ENCODE peak calls at places on chromosomes 4 and X, in nine cellular contexts. P, X, A, G, Y, S, R, M and K are unnamed samples.

GRCh38 chr4:40845136-40845910 is 95.6 kb downstream of the NSUN7 start:
- DNase-seq in A (no peak), Y (no peak), M (no peak), P (no peak), X (no peak), S (no peak), G (no peak), R (no peak), K (no peak)

GRCh38 chr4:25144870-25145481 is 15.3 kb downstream of the SEPSECS start:
- DNase-seq in G (no peak), A (no peak), X (peak; percentile 58), S (peak; percentile 64), M (no peak), P (no peak), Y (peak; percentile 53), R (no peak), K (peak; percentile 57)

GRCh38 chr4:1504786-1505500 is 98.7 kb upstream of the NKX1-1 start:
- DNase-seq in P (peak; percentile 49), G (peak; percentile 21), M (no peak), R (no peak), Y (no peak), X (no peak), A (no peak), S (no peak), K (no peak)

GRCh38 chr4:70583952-70584834 is 7.9 kb upstream of the AMBN start:
- DNase-seq in A (no peak), P (no peak), X (no peak), Y (no peak), M (no peak), S (no peak), G (no peak), R (no peak), K (no peak)

GRCh38 chrX:46865281-46865680 is 28.4 kb downstream of the RP2 start:
- DNase-seq in M (no peak), P (no peak), S (peak; percentile 44), G (no peak), A (no peak), R (no peak), Y (peak; percentile 67), X (peak; percentile 53), K (peak; percentile 61)

GRCh38 chrX:55057691-55058249 is 17.1 kb upstream of the PAGE2B start:
- DNase-seq in Y (peak; percentile 36), P (no peak), X (peak; percentile 59), A (no peak), M (no peak), S (peak; percentile 59), R (peak; percentile 24), G (no peak), K (peak; percentile 62)

GRCh38 chr4:166734797-166735196 is 499.5 kb downstream of the SPOCK3 start:
- DNase-seq in M (no peak), X (no peak), S (no peak), P (no peak), G (no peak), Y (no peak), R (no peak), A (no peak), K (no peak)

GRCh38 chrX:18151661-18152060 is 69.0 kb downstream of the BEND2 start:
- DNase-seq in Y (no peak), A (no peak), M (no peak), P (no peak), S (no peak), X (no peak), G (no peak), R (no peak), K (no peak)

GRCh38 chr4:98566491-98567008 is 91.9 kb downstream of the TSPAN5 start:
- DNase-seq in A (no peak), P (no peak), R (no peak), M (no peak), G (no peak), X (peak; percentile 55), S (no peak), Y (peak; percentile 49), K (peak; percentile 59)

GRCh38 chr4:34362654-34363053 is 1881.7 kb downstream of the ARAP2 start:
- DNase-seq in S (no peak), A (no peak), Y (no peak), P (no peak), X (no peak), G (no peak), M (no peak), R (peak; percentile 44), K (no peak)

GRCh38 chr4:83197555-83198235 is 83.2 kb upstream of the PLAC8 start:
- DNase-seq in Y (peak; percentile 9), R (no peak), S (no peak), X (no peak), P (no peak), A (peak; percentile 65), M (no peak), G (peak; percentile 61), K (peak; percentile 56)

GRCh38 chr4:53937918-53938317 is 126.5 kb downstream of the CHIC2 start:
- DNase-seq in R (no peak), X (peak; percentile 94), S (peak; percentile 49), M (no peak), G (no peak), P (no peak), A (no peak), Y (peak; percentile 80), K (peak; percentile 73)

GRCh38 chr4:1360423-1361283 is 13.6 kb downstream of the UVSSA start:
- DNase-seq in R (no peak), X (peak; percentile 68), M (no peak), A (no peak), P (no peak), S (peak; percentile 51), G (no peak), Y (peak; percentile 73), K (peak; percentile 9)

GRCh38 chr4:8525383-8526120 is 54.6 kb upstream of the GPR78 start:
- DNase-seq in Y (no peak), X (peak; percentile 47), S (peak; percentile 51), A (no peak), G (no peak), P (no peak), M (peak; percentile 44), R (no peak), K (peak; percentile 36)

GRCh38 chr4:53671757-53672156 is 80.5 kb upstream of the LNX1 start:
- DNase-seq in M (no peak), R (no peak), X (no peak), S (no peak), Y (no peak), P (no peak), G (no peak), A (no peak), K (no peak)

GRCh38 chrX:69179380-69179911 is 14.2 kb upstream of the PJA1 start:
- DNase-seq in P (no peak), S (no peak), Y (peak; percentile 16), A (no peak), M (no peak), R (peak; percentile 62), G (no peak), X (no peak), K (peak; percentile 14)

GRCh38 chr4:107034091-107034698 is 1.9 kb downstream of the DKK2 start:
- DNase-seq in R (peak; percentile 74), M (peak; percentile 58), Y (peak; percentile 40), A (peak; percentile 33), G (no peak), P (peak; percentile 76), S (peak; percentile 80), X (peak; percentile 36), K (no peak)

GRCh38 chr4:182188622-182189021 is 54.6 kb upstream of the TENM3 start:
- DNase-seq in X (peak; percentile 34), R (no peak), M (no peak), S (peak; percentile 33), P (no peak), A (no peak), G (no peak), Y (peak; percentile 95), K (peak; percentile 8)

GRCh38 chrX:11908371-11908770 is 150.3 kb downstream of the MSL3 start:
- DNase-seq in M (no peak), P (no peak), X (peak; percentile 51), Y (peak; percentile 45), G (no peak), A (no peak), R (no peak), S (peak; percentile 15), K (peak; percentile 47)

GRCh38 chr4:4852591-4853362 is 6.7 kb upstream of the MSX1 start:
- DNase-seq in S (peak; percentile 54), A (peak; percentile 67), P (no peak), M (no peak), X (peak; percentile 70), R (peak; percentile 78), Y (peak; percentile 79), G (peak; percentile 32), K (peak; percentile 68)

GRCh38 chr4:145734051-145734450 is 54.1 kb downstream of the C4orf51 start:
- DNase-seq in S (peak; percentile 49), P (no peak), R (no peak), Y (peak; percentile 30), A (no peak), X (peak; percentile 23), M (no peak), G (no peak), K (peak; percentile 17)
- H3K4me3 ChIP-seq in S (peak overlapping the region; percentile 75), P (peak overlapping the region; percentile 61), R (no peak overlapping the region), Y (no peak overlapping the region), A (no peak overlapping the region), X (no peak overlapping the region), M (no peak overlapping the region), G (no peak overlapping the region), K (peak overlapping the region; percentile 13)

DNA sequence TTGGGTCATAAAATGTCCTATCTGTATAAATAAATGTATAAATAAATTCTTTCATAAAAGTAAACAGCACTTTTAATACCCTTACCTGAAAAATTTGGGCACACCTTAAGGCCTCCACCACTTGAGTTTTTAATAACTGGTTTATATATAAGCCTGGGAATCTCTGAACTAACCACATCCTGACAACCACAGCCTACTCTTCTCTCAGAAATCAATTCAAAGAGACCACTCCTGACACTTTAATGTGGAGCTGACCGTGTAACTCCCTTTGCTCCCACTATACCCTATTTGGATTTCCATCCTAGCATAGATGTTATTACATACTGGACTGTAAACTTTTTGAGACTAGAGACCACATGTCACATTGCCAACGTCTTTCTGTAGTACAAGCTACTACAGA is 3.5 kb downstream of the FBXL5 start:
- DNase-seq in M (no peak), S (peak; percentile 17), R (no peak), Y (peak; percentile 2), A (no peak), X (no peak), P (no peak), G (no peak), K (no peak)
- H3K4me3 ChIP-seq in M (no peak overlapping the region), S (peak overlapping the region; percentile 93), R (no peak overlapping the region), Y (no peak overlapping the region), A (no peak overlapping the region), X (peak overlapping the region; percentile 18), P (no peak overlapping the region), G (no peak overlapping the region), K (no peak overlapping the region)

DNA sequence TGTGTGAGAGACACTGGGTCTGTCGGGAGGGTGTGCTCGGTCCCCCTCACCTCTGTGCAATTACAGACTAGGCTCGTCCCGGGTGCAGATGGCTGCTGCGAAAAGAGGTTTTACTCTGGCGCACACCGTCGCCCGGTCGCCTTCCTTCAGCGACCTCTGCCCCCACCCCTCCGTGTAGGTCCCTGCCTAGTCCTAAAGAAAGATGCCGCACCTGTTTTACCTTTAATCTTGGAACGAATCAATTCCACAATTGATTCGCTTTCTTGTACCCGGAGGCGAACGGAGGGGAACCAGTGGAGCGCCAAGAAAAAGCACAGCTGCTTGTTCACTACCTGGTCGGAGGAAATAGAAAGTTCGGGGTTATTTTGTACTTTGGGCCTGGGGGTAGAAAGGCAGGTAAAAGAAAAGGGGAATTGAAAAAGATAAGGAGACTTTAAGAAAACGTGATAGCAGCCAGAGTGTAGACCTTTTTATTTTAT is 1.2 kb downstream of the NPNT start:
- DNase-seq in A (no peak), X (no peak), G (no peak), Y (no peak), P (no peak), M (no peak), R (no peak), S (no peak), K (no peak)
- H3K4me3 ChIP-seq in A (peak overlapping the region; percentile 58), X (no peak overlapping the region), G (peak overlapping the region; percentile 67), Y (peak overlapping the region; percentile 10), P (peak overlapping the region; percentile 68), M (peak overlapping the region; percentile 75), R (peak overlapping the region; percentile 38), S (peak overlapping the region; percentile 70), K (no peak overlapping the region)

GRCh38 chr4:87012265-87012953 is 77.6 kb downstream of the AFF1 start:
- DNase-seq in G (no peak), M (no peak), S (no peak), R (no peak), A (no peak), X (no peak), Y (no peak), P (no peak), K (no peak)
- H3K4me3 ChIP-seq in G (no peak overlapping the region), M (peak overlapping the region; percentile 18), S (peak overlapping the region; percentile 44), R (no peak overlapping the region), A (no peak overlapping the region), X (no peak overlapping the region), Y (no peak overlapping the region), P (no peak overlapping the region), K (no peak overlapping the region)